ENCODE peak calls at places on chromosome 1, in four cellular contexts. S is stimulated activated CD4-positive, alpha-beta T cell treated with anti-CD3 and anti-CD28 coated beads, Interleukin-2, amount 100 ng/mL, for 24 hours; Z is right cardiac atrium; K is HCEC 1CT. P is an unnamed sample.

GRCh38 chr1:245621589-245621988 is 466.8 kb downstream of the KIF26B start:
- DNase-seq in S (peak; percentile 8), Z (no peak), K (no peak), P (peak; percentile 23)

GRCh38 chr1:226209307-226210059 is 14.0 kb upstream of the MIXL1 start:
- DNase-seq in S (no peak), Z (no peak), K (no peak), P (no peak)

GRCh38 chr1:148372731-148373130 is 110.4 kb downstream of the PPIAL4G start:
- DNase-seq in S (peak; percentile 18), Z (no peak), K (peak; percentile 30), P (peak; percentile 51)

GRCh38 chr1:27571439-27572018 is 32.4 kb downstream of the AHDC1 start:
- DNase-seq in S (no peak), Z (peak; percentile 78), K (no peak), P (no peak)

GRCh38 chr1:114756009-114756892 is 1.5 kb downstream of the CSDE1 start:
- DNase-seq in S (no peak), Z (no peak), K (no peak), P (no peak)

GRCh38 chr1:75614455-75615379 is 3.8 kb upstream of the SLC44A5 start:
- DNase-seq in S (peak; percentile 63), Z (peak; percentile 64), K (no peak), P (peak; percentile 28)

GRCh38 chr1:235532350-235532749 is 28.1 kb upstream of the B3GALNT2 start:
- DNase-seq in S (no peak), Z (no peak), K (peak; percentile 74), P (peak; percentile 93)

GRCh38 chr1:11331036-11331765 is 58.2 kb downstream of the UBIAD1 start:
- DNase-seq in S (no peak), Z (no peak), K (no peak), P (peak; percentile 30)